ENCODE peak calls at places on chromosomes 7 and 10, in six cellular contexts. X is kidney epithelial cell; B is BJ; R is NCI-H1092; A is stimulated activated CD4-positive, alpha-beta T cell treated with anti-CD3 and anti-CD28 coated beads, TNF-alpha, amount 100 ng/mL, for 1 hour; L is SJSA1. H is an unnamed sample.

GRCh38 chr7:110065112-110065511 is 1025.8 kb upstream of the LRRN3 start:
- DNase-seq in L (no peak), A (no peak), R (peak; percentile 63), X (no peak), B (no peak), H (no peak)

GRCh38 chr7:4124904-4125477 is 557.1 kb upstream of the FOXK1 start:
- DNase-seq in L (no peak), X (no peak), R (no peak), B (no peak), A (no peak), H (no peak)

GRCh38 chr7:77649950-77650349 is 46.3 kb upstream of the RSBN1L start:
- DNase-seq in L (no peak), A (no peak), X (no peak), B (no peak), R (no peak), H (no peak)

GRCh38 chr7:69451715-69452114 is 146.6 kb upstream of the AUTS2 start:
- DNase-seq in B (no peak), R (no peak), L (no peak), X (no peak), A (no peak), H (no peak)

GRCh38 chr7:73900286-73900685 is 39.3 kb downstream of the TMEM270 start:
- DNase-seq in L (no peak), X (no peak), R (no peak), B (no peak), A (no peak), H (no peak)

GRCh38 chr10:124762281-124762680 is 18.1 kb upstream of the FAM53B start:
- DNase-seq in B (no peak), L (no peak), R (no peak), X (no peak), A (no peak), H (no peak)

GRCh38 chr10:89981891-89982290 is 280.5 kb downstream of the KIF20B start:
- DNase-seq in B (no peak), A (no peak), X (no peak), L (no peak), R (no peak), H (no peak)

GRCh38 chr7:105224884-105225651 is 163.7 kb downstream of the SRPK2 start:
- DNase-seq in R (no peak), X (peak; percentile 80), A (no peak), L (no peak), B (peak; percentile 58), H (no peak)

GRCh38 chr7:70143089-70144044 is 545.1 kb downstream of the AUTS2 start:
- DNase-seq in X (no peak), L (no peak), R (peak; percentile 53), A (no peak), B (peak; percentile 26), H (no peak)

GRCh38 chr7:469591-469961 is 50.1 kb downstream of the PDGFA start:
- DNase-seq in B (no peak), X (no peak), L (peak; percentile 41), A (no peak), R (no peak), H (no peak)

GRCh38 chr10:47406870-47407648 is 23.0 kb upstream of the ZNF488 start:
- DNase-seq in X (peak; percentile 93), R (no peak), B (peak; percentile 66), A (no peak), L (peak; percentile 89), H (no peak)

GRCh38 chr7:107538001-107538400 is 25.7 kb downstream of the COG5 start:
- DNase-seq in B (no peak), A (no peak), L (no peak), X (no peak), R (peak; percentile 16), H (no peak)

H was measured in activated CD4-positive, alpha-beta T cell treated with anti-CD3 and anti-CD28 coated beads for 4 hours.